ENCODE peak calls at places on chromosomes 5 and 9, in four cellular contexts. M, Z, W and K are unnamed samples.

GRCh38 chr5:111225926-111226325 is 1.7 kb downstream of the CAMK4 start:
- DNase-seq in M (no peak), Z (no peak), W (peak; percentile 30), K (no peak)

GRCh38 chr5:116315531-116315930 is 230.7 kb downstream of the COMMD10 start:
- DNase-seq in W (no peak), M (no peak), Z (no peak), K (no peak)

GRCh38 chr5:143471041-143471509 is 67.6 kb upstream of the NR3C1 start:
- DNase-seq in W (no peak), M (no peak), Z (peak; percentile 47), K (no peak)

GRCh38 chr9:4084440-4084818 is 215.4 kb downstream of the GLIS3 start:
- DNase-seq in W (no peak), Z (no peak), M (no peak), K (no peak)

GRCh38 chr9:7293091-7293490 is 506.5 kb downstream of the DMAC1 start:
- DNase-seq in W (no peak), M (no peak), Z (no peak), K (no peak)

GRCh38 chr5:151492729-151493128 is 45.3 kb downstream of the SLC36A1 start:
- DNase-seq in M (no peak), Z (no peak), W (no peak), K (no peak)

GRCh38 chr5:108655750-108656450 is 91.8 kb upstream of the FER start:
- DNase-seq in M (no peak), Z (no peak), W (no peak), K (no peak)

GRCh38 chr9:90044710-90045151 is 439.9 kb downstream of the GADD45G start:
- DNase-seq in Z (no peak), M (no peak), W (no peak), K (no peak)

GRCh38 chr9:34686231-34686630 is 4.8 kb downstream of the CCL19 start:
- DNase-seq in Z (no peak), W (no peak), M (no peak), K (no peak)

GRCh38 chr5:119368238-119368630 is 12.4 kb downstream of the TNFAIP8 start:
- DNase-seq in Z (no peak), W (no peak), M (no peak), K (no peak)

GRCh38 chr5:142839711-142840441 is 69.7 kb downstream of the ARHGAP26 start:
- DNase-seq in W (no peak), M (peak; percentile 24), Z (no peak), K (no peak)